ENCODE peak calls at places on chromosomes 5 and 9, in four cellular contexts. Y is spleen, C is activated B cell treated with CpG ODN at 0.5 μM for 24 hours, P is IMR-90. M is an unnamed sample.
A peak's percentile ranks its signal among the peaks of the same experiment; 100 is the strongest.

GRCh38 chr5:151255621-151256286 is 2.8 kb downstream of the GM2A start:
- DNase-seq in Y (no peak), P (no peak), C (no peak), M (no peak)

GRCh38 chr5:154395407-154396106 is 50.2 kb upstream of the SAP30L start:
- DNase-seq in P (no peak), Y (no peak), C (peak; percentile 22), M (no peak)

GRCh38 chr9:25964239-25964638 is 286.0 kb upstream of the TUSC1 start:
- DNase-seq in P (peak; percentile 82), C (no peak), Y (no peak), M (no peak)

GRCh38 chr5:171855798-171856772 is 70.5 kb downstream of the SMIM23 start:
- DNase-seq in C (no peak), P (peak; percentile 32), Y (no peak), M (no peak)

GRCh38 chr5:173602423-173602822 is 14.0 kb downstream of the BOD1 start:
- DNase-seq in C (no peak), P (peak; percentile 70), Y (no peak), M (no peak)

GRCh38 chr5:149581931-149582768 is 852 bp downstream of the ARHGEF37 start:
- DNase-seq in C (no peak), P (no peak), Y (no peak), M (no peak)

GRCh38 chr5:72525816-72526215 is 18.6 kb upstream of the ZNF366 start:
- DNase-seq in C (no peak), Y (no peak), P (peak; percentile 77), M (no peak)

GRCh38 chr5:61687371-61687770 is 355.3 kb downstream of the ZSWIM6 start:
- DNase-seq in Y (no peak), P (no peak), C (no peak), M (no peak)

GRCh38 chr9:127612993-127613954 is 1.2 kb downstream of the STXBP1 start:
- DNase-seq in C (peak; percentile 24), Y (peak; percentile 85), P (peak; percentile 57), M (no peak)

GRCh38 chr5:16894236-16895057 is 41.6 kb downstream of the MYO10 start:
- DNase-seq in C (no peak), Y (no peak), P (peak; percentile 96), M (no peak)

GRCh38 chr5:170151105-170151831 is 45.6 kb downstream of the FOXI1 start:
- DNase-seq in Y (no peak), P (peak; percentile 44), C (no peak), M (no peak)

GRCh38 chr5:22649076-22649475 is 204.1 kb downstream of the CDH12 start:
- DNase-seq in C (no peak), P (no peak), Y (no peak), M (no peak)

GRCh38 chr5:173573126-173573960 is 43.1 kb downstream of the BOD1 start:
- DNase-seq in Y (peak; percentile 93), P (peak; percentile 49), C (peak; percentile 42), M (peak; percentile 47)

GRCh38 chr5:115962565-115963402 is 509 bp downstream of the LVRN start:
- DNase-seq in Y (peak; percentile 76), P (no peak), C (peak; percentile 22), M (no peak)

GRCh38 chr9:86353591-86354047 is 591 bp downstream of the TUT7 start:
- DNase-seq in P (no peak), Y (no peak), C (no peak), M (no peak)

GRCh38 chr5:74098456-74098855 is 472.5 kb downstream of the ARHGEF28 start:
- DNase-seq in C (no peak), Y (no peak), P (no peak), M (no peak)

GRCh38 chr5:180910735-180911134 is 11.8 kb downstream of the BTNL8 start:
- DNase-seq in C (no peak), P (no peak), Y (no peak), M (no peak)

GRCh38 chr9:72925126-72925810 is 27.6 kb downstream of the ALDH1A1 start:
- DNase-seq in P (no peak), C (no peak), Y (no peak), M (no peak)

GRCh38 chr9:117825609-117826347 is 121.6 kb downstream of the TLR4 start:
- DNase-seq in P (no peak), C (peak; percentile 26), Y (no peak), M (no peak)

GRCh38 chr9:35478871-35479270 is 11.0 kb upstream of the RUSC2 start:
- DNase-seq in P (no peak), C (no peak), Y (no peak), M (no peak)

GRCh38 chr5:67160985-67161384 is 35.6 kb downstream of the CD180 start:
- DNase-seq in P (peak; percentile 57), Y (no peak), C (no peak), M (no peak)

GRCh38 chr5:8458038-8458383 is 589.1 kb downstream of the MTRR start:
- DNase-seq in P (peak; percentile 23), C (no peak), Y (no peak), M (no peak)

GRCh38 chr9:130010151-130010988 is 32.6 kb downstream of the FNBP1 start:
- DNase-seq in C (no peak), Y (no peak), P (no peak), M (no peak)

GRCh38 chr5:76113103-76113502 is 29.9 kb downstream of the SV2C start:
- DNase-seq in Y (no peak), P (no peak), C (no peak), M (no peak)
- TF ChIP-seq CTCF in Y (no peak), P (no peak), C (no peak), M (no peak)

DNA sequence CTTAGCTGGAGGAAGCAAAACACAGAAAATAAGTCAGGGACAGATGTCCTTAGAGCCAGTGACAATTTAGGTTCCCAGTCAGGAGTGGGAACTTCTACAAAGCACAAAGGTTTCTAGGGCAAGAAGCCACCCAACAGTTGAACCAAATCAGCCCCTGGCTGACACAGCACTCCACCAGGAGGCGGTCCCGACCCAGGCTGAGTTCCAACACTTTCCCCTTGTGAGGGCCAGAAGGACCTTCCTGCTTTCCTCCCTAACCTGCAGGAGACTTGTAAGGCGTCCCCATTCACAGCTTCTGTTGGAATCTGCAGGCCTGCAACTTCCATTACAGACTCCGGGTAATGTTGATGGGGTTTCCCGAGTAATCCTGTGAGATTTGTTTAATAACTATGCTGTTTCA is 416.4 kb upstream of the IRX1 start:
- DNase-seq in Y (no peak), C (no peak), P (no peak), M (no peak)
- TF ChIP-seq CTCF in Y (no peak), C (no peak), P (no peak), M (no peak)

GRCh38 chr9:124038239-124038638 is 26.7 kb downstream of the LHX2 start:
- DNase-seq in P (no peak), C (no peak), Y (peak; percentile 48), M (no peak)

GRCh38 chr9:124040935-124041816 is 29.6 kb downstream of the LHX2 start:
- DNase-seq in C (peak; percentile 66), P (no peak), Y (peak; percentile 88), M (peak; percentile 85)

GRCh38 chr9:124037790-124038189 is 26.2 kb downstream of the LHX2 start:
- DNase-seq in C (no peak), P (no peak), Y (peak; percentile 35), M (no peak)

GRCh38 chr9:124040186-124040920 is 28.8 kb downstream of the LHX2 start:
- DNase-seq in C (no peak), Y (peak; percentile 28), P (peak; percentile 56), M (no peak)

DNA sequence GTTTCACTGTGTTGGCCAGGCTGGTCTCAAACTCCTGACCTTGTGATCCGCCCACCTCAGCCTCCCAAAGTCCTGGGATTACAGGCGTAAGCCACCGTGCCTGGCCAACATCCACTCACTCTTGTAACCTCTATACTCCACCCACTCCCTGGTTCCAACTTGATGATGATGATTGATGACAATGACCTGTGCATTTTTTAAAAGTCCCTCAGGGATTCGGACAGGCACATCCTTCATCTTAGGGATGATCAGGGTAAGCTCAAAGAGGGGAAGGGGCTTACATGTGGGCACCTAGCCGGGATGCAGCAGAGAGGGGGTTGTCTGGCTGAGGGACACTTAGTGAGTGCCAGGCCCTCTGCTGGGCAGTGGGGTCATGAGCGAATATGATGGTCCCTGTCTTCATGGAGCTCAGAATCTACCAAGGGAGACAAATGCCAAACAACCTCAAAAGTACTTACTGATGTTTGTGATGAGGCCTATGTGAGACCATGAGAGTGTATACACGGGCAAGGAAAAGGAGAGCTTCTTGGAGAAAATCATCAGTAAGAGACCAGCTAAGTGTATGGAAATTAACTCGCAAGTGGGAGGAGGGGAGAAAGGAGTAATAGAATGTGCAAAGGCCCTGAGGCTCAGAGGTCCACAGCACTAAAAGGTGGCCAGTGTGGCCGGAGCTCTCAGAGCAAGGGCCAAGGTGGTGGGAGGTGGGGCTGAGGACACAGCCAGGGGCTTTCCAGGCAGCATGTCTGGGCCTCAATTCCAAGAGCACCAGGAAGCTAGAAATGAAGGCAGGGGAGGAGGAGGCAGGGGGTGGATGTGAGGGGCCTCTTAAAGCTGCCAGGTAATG is 27.4 kb downstream of the LHX2 start:
- DNase-seq in Y (peak; percentile 48), P (no peak), C (no peak), M (no peak)
- TF ChIP-seq CTCF in Y (no peak), P (no peak), C (no peak), M (no peak)

GRCh38 chr5:134465856-134466240 is 54.2 kb upstream of the CDKN2AIPNL start:
- DNase-seq in Y (peak; percentile 94), C (peak; percentile 68), P (peak; percentile 90), M (peak; percentile 55)

GRCh38 chr5:134464988-134465855 is 53.5 kb upstream of the CDKN2AIPNL start:
- DNase-seq in C (no peak), Y (peak; percentile 79), P (no peak), M (no peak)

GRCh38 chr5:134467231-134467630 is 55.5 kb upstream of the CDKN2AIPNL start:
- DNase-seq in P (no peak), Y (peak; percentile 54), C (no peak), M (no peak)

GRCh38 chr5:134463991-134464760 is 52.5 kb upstream of the CDKN2AIPNL start:
- DNase-seq in P (peak; percentile 49), C (no peak), Y (peak; percentile 27), M (no peak)

GRCh38 chr5:134466241-134467069 is 54.8 kb upstream of the CDKN2AIPNL start:
- DNase-seq in Y (peak; percentile 96), P (peak; percentile 55), C (peak; percentile 32), M (no peak)
- TF ChIP-seq CTCF in Y (peak; percentile 33), P (no peak), C (no peak), M (no peak)